ENCODE peak calls at places on chromosome X, in seven cellular contexts. One of them, this sample, is unnamed.

GRCh38 chrX:134803060-134803459 is 144.8 kb upstream of the PLAC1 start:
- DNase-seq in left lung: no peak
- DNase-seq in MM.1S: no peak
- DNase-seq in heart right ventricle: no peak
- DNase-seq in gastrocnemius medialis: no peak
- DNase-seq in left ventricle myocardium inferior: no peak
- DNase-seq in tibial artery: no peak
- DNase-seq in this sample: no peak

GRCh38 chrX:94751611-94752010 is 1077.6 kb downstream of the FAM133A start:
- DNase-seq in MM.1S: no peak
- DNase-seq in gastrocnemius medialis: no peak
- DNase-seq in heart right ventricle: no peak
- DNase-seq in tibial artery: no peak
- DNase-seq in left ventricle myocardium inferior: no peak
- DNase-seq in left lung: no peak
- DNase-seq in this sample: no peak

GRCh38 chrX:85111347-85111746 is 107.7 kb downstream of the APOOL start:
- DNase-seq in tibial artery: no peak
- DNase-seq in left lung: no peak
- DNase-seq in left ventricle myocardium inferior: no peak
- DNase-seq in MM.1S: peak; percentile 46
- DNase-seq in gastrocnemius medialis: no peak
- DNase-seq in heart right ventricle: no peak
- DNase-seq in this sample: no peak

GRCh38 chrX:108811891-108812290 is 75.5 kb upstream of the IRS4 start:
- DNase-seq in left lung: no peak
- DNase-seq in MM.1S: no peak
- DNase-seq in left ventricle myocardium inferior: no peak
- DNase-seq in tibial artery: no peak
- DNase-seq in heart right ventricle: no peak
- DNase-seq in gastrocnemius medialis: no peak
- DNase-seq in this sample: no peak

GRCh38 chrX:145751943-145752342 is 65.7 kb upstream of the SLITRK2 start:
- DNase-seq in tibial artery: no peak
- DNase-seq in MM.1S: no peak
- DNase-seq in left lung: no peak
- DNase-seq in left ventricle myocardium inferior: no peak
- DNase-seq in gastrocnemius medialis: no peak
- DNase-seq in heart right ventricle: no peak
- DNase-seq in this sample: no peak

GRCh38 chrX:94908171-94908570 is 1234.2 kb downstream of the FAM133A start:
- DNase-seq in heart right ventricle: peak; percentile 9
- DNase-seq in tibial artery: no peak
- DNase-seq in left ventricle myocardium inferior: no peak
- DNase-seq in MM.1S: no peak
- DNase-seq in left lung: no peak
- DNase-seq in gastrocnemius medialis: no peak
- DNase-seq in this sample: no peak

GRCh38 chrX:133745361-133745760 is 240.0 kb downstream of the GPC3 start:
- DNase-seq in MM.1S: peak; percentile 78
- DNase-seq in heart right ventricle: no peak
- DNase-seq in gastrocnemius medialis: no peak
- DNase-seq in left lung: no peak
- DNase-seq in tibial artery: no peak
- DNase-seq in left ventricle myocardium inferior: no peak
- DNase-seq in this sample: no peak

GRCh38 chrX:46961574-46962279 is 49.5 kb downstream of the JADE3 start:
- DNase-seq in left lung: no peak
- DNase-seq in MM.1S: no peak
- DNase-seq in tibial artery: no peak
- DNase-seq in left ventricle myocardium inferior: no peak
- DNase-seq in heart right ventricle: no peak
- DNase-seq in gastrocnemius medialis: no peak
- DNase-seq in this sample: no peak

GRCh38 chrX:52422884-52423283 is 54.1 kb downstream of the XAGE2 start:
- DNase-seq in left ventricle myocardium inferior: no peak
- DNase-seq in left lung: no peak
- DNase-seq in tibial artery: no peak
- DNase-seq in gastrocnemius medialis: no peak
- DNase-seq in MM.1S: no peak
- DNase-seq in heart right ventricle: no peak
- DNase-seq in this sample: no peak

GRCh38 chrX:46620505-46620904 is 46.9 kb downstream of the CHST7 start:
- DNase-seq in MM.1S: no peak
- DNase-seq in tibial artery: no peak
- DNase-seq in left lung: no peak
- DNase-seq in left ventricle myocardium inferior: no peak
- DNase-seq in gastrocnemius medialis: no peak
- DNase-seq in heart right ventricle: no peak
- DNase-seq in this sample: no peak

GRCh38 chrX:103584606-103585005 is 709 bp upstream of the TCEAL4 start:
- DNase-seq in left ventricle myocardium inferior: no peak
- DNase-seq in tibial artery: no peak
- DNase-seq in MM.1S: no peak
- DNase-seq in gastrocnemius medialis: no peak
- DNase-seq in heart right ventricle: no peak
- DNase-seq in left lung: no peak
- DNase-seq in this sample: no peak

GRCh38 chrX:132367314-132367713 is 121.5 kb downstream of the MBNL3 start:
- DNase-seq in left ventricle myocardium inferior: no peak
- DNase-seq in left lung: no peak
- DNase-seq in heart right ventricle: no peak
- DNase-seq in tibial artery: no peak
- DNase-seq in MM.1S: no peak
- DNase-seq in gastrocnemius medialis: no peak
- DNase-seq in this sample: no peak

GRCh38 chrX:40987413-40987812 is 97.8 kb upstream of the USP9X start:
- DNase-seq in tibial artery: no peak
- DNase-seq in left lung: no peak
- DNase-seq in gastrocnemius medialis: no peak
- DNase-seq in MM.1S: no peak
- DNase-seq in left ventricle myocardium inferior: no peak
- DNase-seq in heart right ventricle: no peak
- DNase-seq in this sample: no peak

GRCh38 chrX:77785400-77785745 is 643 bp downstream of the ATRX start:
- DNase-seq in tibial artery: no peak
- DNase-seq in left ventricle myocardium inferior: no peak
- DNase-seq in gastrocnemius medialis: peak; percentile 12
- DNase-seq in heart right ventricle: no peak
- DNase-seq in MM.1S: no peak
- DNase-seq in left lung: no peak
- DNase-seq in this sample: no peak

GRCh38 chrX:6738518-6739470 is 203.9 kb upstream of the VCX3A start:
- DNase-seq in heart right ventricle: no peak
- DNase-seq in MM.1S: peak; percentile 92
- DNase-seq in left lung: no peak
- DNase-seq in left ventricle myocardium inferior: no peak
- DNase-seq in tibial artery: no peak
- DNase-seq in gastrocnemius medialis: no peak
- DNase-seq in this sample: no peak

GRCh38 chrX:143663755-143664154 is 27.9 kb upstream of the SLITRK4 start:
- DNase-seq in MM.1S: no peak
- DNase-seq in tibial artery: no peak
- DNase-seq in left ventricle myocardium inferior: no peak
- DNase-seq in gastrocnemius medialis: no peak
- DNase-seq in left lung: no peak
- DNase-seq in heart right ventricle: no peak
- DNase-seq in this sample: no peak

GRCh38 chrX:136259543-136259942 is 8.3 kb upstream of the MAP7D3 start:
- DNase-seq in left ventricle myocardium inferior: no peak
- DNase-seq in gastrocnemius medialis: no peak
- DNase-seq in heart right ventricle: no peak
- DNase-seq in MM.1S: no peak
- DNase-seq in tibial artery: peak; percentile 24
- DNase-seq in left lung: no peak
- DNase-seq in this sample: no peak

GRCh38 chrX:151970661-151971060 is 3.8 kb downstream of the GABRE start:
- DNase-seq in tibial artery: peak; percentile 77
- DNase-seq in left ventricle myocardium inferior: peak; percentile 75
- DNase-seq in MM.1S: no peak
- DNase-seq in heart right ventricle: peak; percentile 71
- DNase-seq in gastrocnemius medialis: peak; percentile 61
- DNase-seq in left lung: peak; percentile 78
- DNase-seq in this sample: peak; percentile 61

GRCh38 chrX:134623293-134624045 is 34.8 kb downstream of the PLAC1 start:
- DNase-seq in tibial artery: no peak
- DNase-seq in heart right ventricle: no peak
- DNase-seq in gastrocnemius medialis: no peak
- DNase-seq in left ventricle myocardium inferior: no peak
- DNase-seq in left lung: no peak
- DNase-seq in MM.1S: no peak
- DNase-seq in this sample: no peak

GRCh38 chrX:63275127-63275526 is 76.0 kb downstream of the SPIN4 start:
- DNase-seq in left lung: no peak
- DNase-seq in heart right ventricle: no peak
- DNase-seq in tibial artery: no peak
- DNase-seq in left ventricle myocardium inferior: no peak
- DNase-seq in MM.1S: peak; percentile 38
- DNase-seq in gastrocnemius medialis: no peak
- DNase-seq in this sample: peak; percentile 54
- TF ChIP-seq CTCF in left lung: peak; percentile 50
- TF ChIP-seq CTCF in heart right ventricle: peak; percentile 58
- TF ChIP-seq CTCF in tibial artery: peak; percentile 35
- TF ChIP-seq CTCF in left ventricle myocardium inferior: peak; percentile 70
- TF ChIP-seq CTCF in MM.1S: peak; percentile 69
- TF ChIP-seq CTCF in gastrocnemius medialis: no peak
- TF ChIP-seq CTCF in this sample: peak; percentile 65

GRCh38 chrX:16750136-16750535 is 30.7 kb downstream of the SYAP1 start:
- DNase-seq in heart right ventricle: no peak
- DNase-seq in gastrocnemius medialis: no peak
- DNase-seq in left lung: no peak
- DNase-seq in tibial artery: no peak
- DNase-seq in MM.1S: no peak
- DNase-seq in left ventricle myocardium inferior: no peak
- DNase-seq in this sample: no peak
- H3K36me3 ChIP-seq in heart right ventricle: no peaks in the 10 kb centered on the region
- H3K36me3 ChIP-seq in gastrocnemius medialis: no peaks in the 10 kb centered on the region
- H3K36me3 ChIP-seq in left lung: peaks cover 61% of the 10 kb centered on the region
- H3K36me3 ChIP-seq in tibial artery: peaks cover 4% of the 10 kb centered on the region
- H3K36me3 ChIP-seq in MM.1S: no peaks in the 10 kb centered on the region
- H3K36me3 ChIP-seq in left ventricle myocardium inferior: peaks cover 26% of the 10 kb centered on the region
- H3K36me3 ChIP-seq in this sample: peaks cover 2% of the 10 kb centered on the region

GRCh38 chrX:100994352-100995281 is 25.1 kb downstream of the ARL13A start:
- DNase-seq in gastrocnemius medialis: peak; percentile 24
- DNase-seq in MM.1S: no peak
- DNase-seq in left ventricle myocardium inferior: no peak
- DNase-seq in tibial artery: no peak
- DNase-seq in left lung: no peak
- DNase-seq in heart right ventricle: no peak
- DNase-seq in this sample: no peak
- H3K27ac ChIP-seq in gastrocnemius medialis: no peak overlapping the region
- H3K27ac ChIP-seq in MM.1S: no peak overlapping the region
- H3K27ac ChIP-seq in left ventricle myocardium inferior: no peak overlapping the region
- H3K27ac ChIP-seq in tibial artery: no peak overlapping the region
- H3K27ac ChIP-seq in left lung: no peak overlapping the region
- H3K27ac ChIP-seq in heart right ventricle: no peak overlapping the region
- H3K27ac ChIP-seq in this sample: no peak overlapping the region

GRCh38 chrX:129875669-129876068 is 30.3 kb upstream of the UTP14A start:
- DNase-seq in left ventricle myocardium inferior: no peak
- DNase-seq in tibial artery: no peak
- DNase-seq in gastrocnemius medialis: no peak
- DNase-seq in MM.1S: no peak
- DNase-seq in heart right ventricle: no peak
- DNase-seq in left lung: no peak
- DNase-seq in this sample: no peak
- TF ChIP-seq CTCF in left ventricle myocardium inferior: no peak
- TF ChIP-seq CTCF in tibial artery: no peak
- TF ChIP-seq CTCF in gastrocnemius medialis: no peak
- TF ChIP-seq CTCF in MM.1S: no peak
- TF ChIP-seq CTCF in heart right ventricle: no peak
- TF ChIP-seq CTCF in left lung: no peak
- TF ChIP-seq CTCF in this sample: no peak

GRCh38 chrX:111719426-111720210 is 38.6 kb downstream of the ALG13 start:
- DNase-seq in gastrocnemius medialis: no peak
- DNase-seq in heart right ventricle: no peak
- DNase-seq in MM.1S: peak; percentile 41
- DNase-seq in left lung: no peak
- DNase-seq in left ventricle myocardium inferior: no peak
- DNase-seq in tibial artery: no peak
- DNase-seq in this sample: no peak
- H3K36me3 ChIP-seq in gastrocnemius medialis: no peaks in the 10 kb centered on the region
- H3K36me3 ChIP-seq in heart right ventricle: no peaks in the 10 kb centered on the region
- H3K36me3 ChIP-seq in MM.1S: no peaks in the 10 kb centered on the region
- H3K36me3 ChIP-seq in left lung: peaks cover 9% of the 10 kb centered on the region
- H3K36me3 ChIP-seq in left ventricle myocardium inferior: peaks cover 17% of the 10 kb centered on the region
- H3K36me3 ChIP-seq in tibial artery: no peaks in the 10 kb centered on the region
- H3K36me3 ChIP-seq in this sample: no peaks in the 10 kb centered on the region

GRCh38 chrX:24426921-24427746 is 38.0 kb upstream of the PDK3 start:
- DNase-seq in MM.1S: no peak
- DNase-seq in left ventricle myocardium inferior: no peak
- DNase-seq in gastrocnemius medialis: no peak
- DNase-seq in left lung: no peak
- DNase-seq in tibial artery: no peak
- DNase-seq in heart right ventricle: no peak
- DNase-seq in this sample: no peak

GRCh38 chrX:24426340-24426913 is 38.7 kb upstream of the PDK3 start:
- DNase-seq in tibial artery: no peak
- DNase-seq in left ventricle myocardium inferior: no peak
- DNase-seq in heart right ventricle: no peak
- DNase-seq in MM.1S: peak; percentile 18
- DNase-seq in left lung: no peak
- DNase-seq in gastrocnemius medialis: no peak
- DNase-seq in this sample: no peak

GRCh38 chrX:24425806-24426205 is 39.3 kb upstream of the PDK3 start:
- DNase-seq in MM.1S: no peak
- DNase-seq in tibial artery: no peak
- DNase-seq in left lung: no peak
- DNase-seq in heart right ventricle: no peak
- DNase-seq in gastrocnemius medialis: no peak
- DNase-seq in left ventricle myocardium inferior: no peak
- DNase-seq in this sample: no peak

GRCh38 chrX:24423960-24424359 is 41.1 kb upstream of the PDK3 start:
- DNase-seq in tibial artery: no peak
- DNase-seq in left ventricle myocardium inferior: no peak
- DNase-seq in left lung: no peak
- DNase-seq in MM.1S: no peak
- DNase-seq in gastrocnemius medialis: no peak
- DNase-seq in heart right ventricle: no peak
- DNase-seq in this sample: no peak

GRCh38 chrX:24424948-24425347 is 40.1 kb upstream of the PDK3 start:
- DNase-seq in MM.1S: no peak
- DNase-seq in left lung: no peak
- DNase-seq in heart right ventricle: peak; percentile 28
- DNase-seq in gastrocnemius medialis: peak; percentile 48
- DNase-seq in left ventricle myocardium inferior: peak; percentile 25
- DNase-seq in tibial artery: peak; percentile 78
- DNase-seq in this sample: no peak
- H3K27ac ChIP-seq in MM.1S: no peak overlapping the region
- H3K27ac ChIP-seq in left lung: no peak overlapping the region
- H3K27ac ChIP-seq in heart right ventricle: no peak overlapping the region
- H3K27ac ChIP-seq in gastrocnemius medialis: no peak overlapping the region
- H3K27ac ChIP-seq in left ventricle myocardium inferior: no peak overlapping the region
- H3K27ac ChIP-seq in tibial artery: peak overlapping the region; percentile 84
- H3K27ac ChIP-seq in this sample: no peak overlapping the region

DNA sequence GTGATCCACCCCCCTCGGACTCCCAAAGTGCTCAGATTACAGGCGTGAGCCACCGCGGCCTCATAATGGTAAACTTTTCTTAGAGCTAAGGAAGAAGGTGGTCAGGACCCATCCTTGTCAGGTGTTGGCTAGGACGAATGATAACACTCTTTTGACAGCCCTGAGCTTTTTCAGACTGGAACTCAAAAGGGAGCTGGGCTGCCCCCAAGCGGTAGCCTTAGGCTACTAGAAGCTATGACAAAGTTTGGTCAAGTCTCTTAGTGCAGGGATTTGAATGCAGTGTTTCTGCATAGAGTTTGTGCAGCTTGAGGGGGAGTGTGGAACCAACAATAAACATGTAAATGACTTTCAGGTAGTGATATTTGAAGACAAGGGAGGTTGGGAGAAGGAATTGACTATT is 11.8 kb upstream of the HSD17B10 start:
- DNase-seq in gastrocnemius medialis: peak; percentile 25
- DNase-seq in heart right ventricle: peak; percentile 17
- DNase-seq in left lung: peak; percentile 36
- DNase-seq in MM.1S: peak; percentile 46
- DNase-seq in left ventricle myocardium inferior: no peak
- DNase-seq in tibial artery: no peak
- DNase-seq in this sample: peak; percentile 49
- TF ChIP-seq CTCF in gastrocnemius medialis: peak; percentile 29
- TF ChIP-seq CTCF in heart right ventricle: peak; percentile 63
- TF ChIP-seq CTCF in left lung: peak; percentile 40
- TF ChIP-seq CTCF in MM.1S: peak; percentile 63
- TF ChIP-seq CTCF in left ventricle myocardium inferior: peak; percentile 55
- TF ChIP-seq CTCF in tibial artery: peak; percentile 33
- TF ChIP-seq CTCF in this sample: peak; percentile 59

This sample was measured in right lobe of liver.